ENCODE peak calls at places on chromosomes 13 and 19, in six cellular contexts. S is IMR-90, O is Peyer's patch, Q is stomach, Z is adrenal gland, L is suprapubic skin. K is an unnamed sample.

GRCh38 chr13:74443623-74444022 is 309.4 kb upstream of the KLF12 start:
- DNase-seq in O (no peak), S (peak), L (no peak), Q (no peak), Z (peak), K (no peak)

GRCh38 chr13:114230575-114230974 is 4.1 kb upstream of the CDC16 start:
- DNase-seq in Q (no peak), O (no peak), S (no peak), L (no peak), Z (no peak), K (no peak)

GRCh38 chr19:30419581-30420180 is 47.5 kb downstream of the ZNF536 start:
- DNase-seq in Z (peak), O (no peak), S (no peak), L (no peak), Q (no peak), K (no peak)

GRCh38 chr19:28701491-28701890 is 511.5 kb downstream of the UQCRFS1 start:
- DNase-seq in Z (no peak), Q (no peak), L (no peak), S (no peak), O (no peak), K (no peak)

GRCh38 chr19:33022472-33023116 is 42.1 kb downstream of the RHPN2 start:
- DNase-seq in L (no peak), O (no peak), S (no peak), Q (no peak), Z (no peak), K (no peak)

GRCh38 chr19:35149463-35149862 is 5.1 kb upstream of the FXYD5 start:
- DNase-seq in Q (no peak), Z (no peak), S (no peak), L (no peak), O (no peak), K (no peak)

GRCh38 chr19:49896863-49897621 is at the start of gene IL4I1:
- DNase-seq in Q (no peak), Z (no peak), O (no peak), S (peak), L (no peak), K (no peak)

GRCh38 chr13:33799950-33800592 is 17.9 kb upstream of the RFC3 start:
- DNase-seq in O (no peak), Q (no peak), Z (no peak), S (peak), L (no peak), K (no peak)

GRCh38 chr19:1260749-1261511 is 8.2 kb upstream of the CIRBP start:
- DNase-seq in L (peak), S (peak), Z (peak), O (peak), Q (peak), K (peak)

GRCh38 chr19:1262687-1263123 is 6.4 kb upstream of the CIRBP start:
- DNase-seq in O (no peak), Q (no peak), Z (peak), L (no peak), S (no peak), K (no peak)

GRCh38 chr19:1261512-1261862 is 7.6 kb upstream of the CIRBP start:
- DNase-seq in Z (no peak), O (no peak), L (no peak), Q (no peak), S (no peak), K (peak)

GRCh38 chr19:1263198-1263597 is 5.9 kb upstream of the CIRBP start:
- DNase-seq in L (no peak), S (no peak), Q (no peak), Z (no peak), O (no peak), K (no peak)

DNA sequence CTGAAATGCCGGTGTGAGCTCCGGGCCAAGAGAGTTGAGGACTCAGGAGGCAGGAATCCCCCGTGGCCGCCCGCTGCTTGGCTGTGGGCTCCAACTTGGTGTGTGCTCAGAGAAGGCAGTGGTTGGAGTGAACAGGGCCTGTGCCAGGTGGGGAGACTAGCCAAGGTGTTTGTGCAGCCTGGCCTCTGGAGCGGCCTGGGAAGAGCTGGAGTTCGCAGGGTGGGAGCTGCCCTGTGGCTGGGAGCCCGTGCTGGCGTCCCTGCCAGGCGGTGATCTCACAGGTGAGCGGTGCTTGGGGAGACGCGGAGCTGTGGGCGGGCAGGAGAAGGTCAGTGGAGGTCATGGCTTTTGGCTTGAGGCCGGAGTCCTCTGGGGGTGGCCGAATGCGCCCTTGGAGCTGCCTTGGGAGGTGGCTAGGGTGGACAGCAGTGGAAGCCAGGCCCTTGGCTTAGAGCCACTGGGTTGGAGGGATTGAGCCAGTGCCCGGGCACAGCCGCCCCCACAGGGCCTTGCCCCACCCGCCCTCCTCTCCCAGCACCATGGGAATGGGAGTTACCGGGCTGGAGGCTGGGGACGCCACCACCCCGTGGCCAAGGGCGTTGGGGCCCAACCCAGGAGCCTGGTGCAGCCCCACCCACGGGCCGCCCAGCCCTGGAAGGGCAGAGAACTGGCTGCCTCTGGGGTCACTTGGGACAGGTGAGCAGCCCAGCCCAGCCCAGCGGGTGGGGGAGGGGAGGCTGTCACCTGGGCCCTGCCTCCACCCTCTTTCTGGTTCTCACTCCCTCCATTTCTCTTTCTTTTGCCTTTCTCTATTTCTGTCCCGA is 7.1 kb upstream of the CIRBP start:
- DNase-seq in O (peak), S (peak), Q (peak), Z (peak), L (no peak), K (peak)
- TF ChIP-seq POLR2A in O (peak), S (no peak), Q (no peak), Z (no peak), L (no peak), K (no peak)

DNA sequence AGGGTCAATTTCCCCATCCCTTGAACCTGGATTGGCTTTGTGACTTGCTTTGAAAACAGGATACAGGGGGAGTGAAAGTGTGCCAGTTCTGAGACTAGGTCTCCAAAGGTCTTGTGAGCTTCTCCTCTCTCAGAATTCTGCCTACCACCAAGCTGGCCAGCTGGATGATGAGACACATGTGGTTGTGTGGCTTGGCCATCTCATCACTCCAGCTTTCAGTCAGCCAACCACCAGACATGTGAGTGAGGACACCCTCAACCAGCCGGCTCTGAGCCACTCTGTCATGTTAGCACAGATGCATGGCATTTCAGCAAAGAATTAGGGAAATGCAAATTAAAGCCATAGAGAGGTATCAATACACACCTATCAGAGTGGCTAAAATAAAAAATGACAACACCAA is 29.5 kb downstream of the ENOX1 start:
- DNase-seq in L (no peak), Q (no peak), O (no peak), S (no peak), Z (no peak), K (no peak)
- H3K27ac ChIP-seq in L (no peak), Q (no peak), O (no peak), S (no peak), Z (no peak), K (no peak)

DNA sequence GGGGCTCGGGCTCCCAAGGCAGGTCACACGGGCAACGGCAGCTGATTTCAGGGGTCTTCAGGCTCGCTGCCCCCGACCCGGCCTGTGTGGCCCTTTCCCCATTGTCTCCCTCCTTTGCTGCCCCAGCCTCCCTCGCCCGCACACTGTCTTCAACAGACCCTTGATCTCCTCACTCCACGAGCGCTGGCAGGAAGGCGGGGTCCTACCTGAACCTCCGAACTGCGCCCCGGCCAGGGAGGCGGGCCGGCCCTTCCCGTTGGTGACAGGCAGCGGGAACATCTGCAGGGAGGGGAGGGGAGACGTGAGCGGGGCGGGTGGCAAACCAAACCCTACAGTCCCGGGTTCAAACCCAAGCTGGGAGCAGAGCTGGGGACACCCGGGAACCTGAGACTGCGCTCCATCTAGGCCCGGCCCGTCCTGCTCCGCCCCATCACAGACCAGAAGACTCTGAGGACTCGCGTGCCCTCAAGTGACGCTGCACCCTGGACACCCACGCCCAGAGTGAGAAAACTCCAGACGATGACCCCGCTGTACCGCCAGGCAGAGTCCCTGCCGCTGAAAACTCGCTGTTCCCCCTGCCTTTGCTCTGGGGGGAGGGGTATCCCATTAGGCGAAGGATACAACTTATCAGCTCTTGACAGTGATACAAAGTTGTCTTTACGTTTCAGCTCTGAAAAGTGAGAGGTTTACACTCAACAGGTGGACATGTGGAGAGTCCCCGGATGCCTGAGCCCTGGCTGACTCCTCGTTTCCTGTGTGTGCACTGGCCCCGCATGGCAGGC is 6.1 kb downstream of the TCF3 start:
- DNase-seq in S (no peak), L (no peak), Z (peak), O (no peak), Q (no peak), K (peak)
- TF ChIP-seq POLR2A in S (no peak), L (no peak), Z (no peak), O (no peak), Q (no peak), K (no peak)

GRCh38 chr19:48396871-48397176 is 3.4 kb downstream of the GRIN2D start:
- DNase-seq in O (no peak), Q (no peak), S (no peak), Z (no peak), L (no peak), K (no peak)

GRCh38 chr19:48395170-48395455 is 1.6 kb downstream of the GRIN2D start:
- DNase-seq in Q (no peak), O (no peak), Z (no peak), S (no peak), L (no peak), K (no peak)

GRCh38 chr19:48395499-48395898 is 2.0 kb downstream of the GRIN2D start:
- DNase-seq in L (no peak), S (no peak), O (no peak), Z (no peak), Q (no peak), K (no peak)

GRCh38 chr19:48397263-48397635 is 3.8 kb downstream of the GRIN2D start:
- DNase-seq in S (no peak), O (no peak), Z (no peak), L (peak), Q (no peak), K (no peak)

DNA sequence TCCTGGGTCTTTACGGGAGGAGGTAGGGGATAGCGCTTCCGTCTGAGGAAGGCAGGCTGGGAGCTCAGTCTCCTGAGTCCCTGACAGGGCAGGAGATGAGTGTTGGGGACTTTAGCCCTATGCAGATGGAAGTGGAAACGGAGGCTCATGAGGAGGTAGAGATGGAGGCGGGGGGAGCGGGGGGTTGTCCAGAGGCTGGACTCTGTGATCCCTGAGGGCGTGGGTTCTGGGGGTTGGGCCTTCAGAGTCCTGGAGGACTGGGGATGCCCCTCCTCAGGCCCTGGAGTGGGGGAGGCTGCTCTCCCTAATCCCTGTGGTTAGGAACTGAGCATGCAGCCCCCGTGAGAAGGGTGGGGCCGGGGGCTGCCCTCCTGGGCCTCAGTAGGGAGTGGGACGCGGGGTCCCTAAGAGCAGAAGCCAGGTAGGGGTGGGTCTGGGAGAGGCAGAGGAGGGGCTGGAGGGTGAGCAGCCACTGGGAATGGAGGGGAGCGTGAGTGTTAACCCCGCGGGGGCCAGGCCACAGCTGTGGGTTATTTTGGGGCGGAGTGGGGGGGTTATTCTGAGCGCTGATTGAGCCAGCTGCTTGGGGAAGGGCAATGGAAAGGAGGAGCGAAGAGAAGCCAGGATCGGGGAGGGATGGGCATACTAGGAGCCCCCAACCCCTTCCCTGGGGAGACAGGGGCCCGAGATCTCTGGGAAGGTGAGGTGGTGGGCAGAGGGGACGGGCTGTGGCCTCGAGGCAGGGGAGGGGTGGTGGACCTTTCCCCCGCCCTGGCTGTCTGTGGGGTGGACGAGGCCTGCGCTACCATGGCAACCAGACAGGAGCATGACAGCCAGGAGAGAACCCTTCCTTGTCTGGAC is 2.8 kb downstream of the GRIN2D start:
- DNase-seq in S (no peak), Z (no peak), O (no peak), L (no peak), Q (no peak), K (no peak)
- H3K27ac ChIP-seq in S (no peak), Z (no peak), O (no peak), L (no peak), Q (no peak), K (no peak)

GRCh38 chr19:5567360-5567970 is at the start of gene TINCR:
- DNase-seq in O (no peak), L (no peak), S (no peak), Q (no peak), Z (no peak), K (no peak)
- TF ChIP-seq POLR2A in O (no peak), L (no peak), S (no peak), Q (no peak), Z (no peak), K (no peak)

GRCh38 chr19:42498387-42498786 is 29.9 kb downstream of the CEACAM1 start:
- DNase-seq in O (no peak), S (no peak), L (no peak), Q (no peak), Z (no peak), K (no peak)

GRCh38 chr19:42496551-42497133 is 31.6 kb downstream of the CEACAM1 start:
- DNase-seq in S (no peak), Q (no peak), O (no peak), Z (no peak), L (no peak), K (no peak)

GRCh38 chr19:42505066-42505465 is 23.2 kb downstream of the CEACAM1 start:
- DNase-seq in Q (no peak), O (no peak), L (no peak), Z (no peak), S (no peak), K (no peak)

GRCh38 chr19:42497492-42498226 is 30.6 kb downstream of the CEACAM1 start:
- DNase-seq in Q (peak), O (peak), S (no peak), L (no peak), Z (no peak), K (no peak)

GRCh38 chr19:42501733-42502132 is 26.5 kb downstream of the CEACAM1 start:
- DNase-seq in Z (no peak), L (no peak), Q (no peak), O (no peak), S (no peak), K (no peak)
- H3K27ac ChIP-seq in Z (no peak), L (no peak), Q (no peak), O (no peak), S (no peak), K (no peak)

GRCh38 chr19:5676105-5676671 is 4.1 kb downstream of the MICOS13 start:
- DNase-seq in Z (no peak), O (peak), L (no peak), S (no peak), Q (no peak), K (no peak)

GRCh38 chr19:5672708-5673459 is 7.4 kb downstream of the MICOS13 start:
- DNase-seq in L (no peak), Z (no peak), Q (no peak), O (no peak), S (no peak), K (no peak)

GRCh38 chr19:5674734-5675133 is 5.6 kb downstream of the MICOS13 start:
- DNase-seq in Q (no peak), L (no peak), O (no peak), S (no peak), Z (no peak), K (no peak)

GRCh38 chr19:5671600-5671999 is 8.7 kb downstream of the MICOS13 start:
- DNase-seq in L (no peak), Q (no peak), O (no peak), Z (no peak), S (no peak), K (no peak)

DNA sequence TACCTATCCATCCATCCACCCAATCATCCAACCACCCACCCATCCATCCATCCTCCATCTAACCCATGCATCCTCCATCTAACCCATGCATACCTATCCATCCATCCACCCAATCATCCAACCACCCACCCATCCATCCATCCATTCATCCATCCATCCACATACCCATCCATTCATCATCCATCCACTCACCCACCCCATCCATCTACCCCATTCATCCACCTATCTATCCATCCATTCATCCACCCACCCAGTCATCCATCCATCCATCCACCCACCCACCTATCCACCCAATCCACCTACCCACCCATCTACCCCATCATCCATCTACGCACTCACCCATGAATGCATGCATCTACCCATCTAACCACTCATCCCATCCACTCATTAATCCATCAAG is 6.6 kb downstream of the MICOS13 start:
- DNase-seq in O (no peak), Q (no peak), L (no peak), Z (no peak), S (no peak), K (no peak)
- TF ChIP-seq POLR2A in O (no peak), Q (no peak), L (no peak), Z (no peak), S (no peak), K (no peak)

DNA sequence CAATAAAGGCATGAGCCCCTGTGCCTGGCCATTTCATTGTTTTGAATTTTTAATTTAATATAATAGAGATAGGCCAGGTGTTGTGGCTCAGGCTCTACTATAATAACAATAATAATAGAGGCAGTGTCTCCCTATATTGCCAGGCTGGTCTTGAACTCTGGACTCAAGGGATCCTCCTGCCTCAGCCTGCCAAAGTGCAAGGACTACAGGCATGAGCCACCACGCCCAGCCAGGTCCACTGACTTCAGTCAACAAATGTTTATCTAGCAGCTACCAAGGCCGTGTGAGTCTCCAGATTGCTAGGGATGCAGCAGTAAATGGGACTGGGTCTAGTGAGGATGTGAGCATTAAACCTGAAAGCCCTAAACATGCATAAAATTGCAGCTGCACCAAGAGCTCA is 13.8 kb upstream of the ILF3 start:
- DNase-seq in Z (no peak), Q (no peak), S (no peak), O (peak), L (no peak), K (no peak)
- H3K27ac ChIP-seq in Z (no peak), Q (no peak), S (no peak), O (no peak), L (no peak), K (no peak)

DNA sequence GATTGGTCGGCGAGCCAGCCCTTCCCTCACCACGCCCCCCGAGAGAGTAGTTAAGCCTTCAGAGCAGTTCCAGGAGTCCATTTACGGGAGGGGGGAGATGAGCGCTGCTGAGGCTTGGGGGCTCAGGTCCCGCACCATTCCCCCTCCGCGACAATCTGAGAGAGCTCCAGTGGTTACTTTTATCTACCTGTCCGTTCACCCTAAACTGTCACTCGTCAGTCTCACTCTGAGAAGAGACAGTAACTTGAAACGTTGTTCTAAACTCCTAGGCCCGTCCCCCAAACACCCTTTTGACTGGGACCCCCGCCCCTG is 2.0 kb downstream of the FOSB start:
- DNase-seq in S (no peak), O (no peak), L (no peak), Z (no peak), Q (peak), K (no peak)
- TF ChIP-seq POLR2A in S (no peak), O (no peak), L (no peak), Z (no peak), Q (no peak), K (peak)

GRCh38 chr19:20999731-21000352 is 20.6 kb upstream of the ZNF430 start:
- DNase-seq in L (peak), Z (peak), O (peak), Q (peak), S (peak), K (peak)
- H3K27ac ChIP-seq in L (no peak), Z (no peak), O (no peak), Q (no peak), S (no peak), K (no peak)

K was measured in heart left ventricle.